ENCODE peak calls at places on chromosome 21, in six cellular contexts. R is IMR-90, T is mesenchymal stem cell, W is H9, J is H1, A is trophoblast cell. I is an unnamed sample.

GRCh38 chr21:36099000-36099399 is 29.2 kb downstream of the CBR1 start:
- DNase-seq in A (no peak), W (no peak), T (no peak), J (no peak), R (no peak), I (no peak)

GRCh38 chr21:29290245-29290644 is 8.5 kb upstream of the BACH1 start:
- DNase-seq in R (no peak), J (no peak), A (no peak), T (no peak), W (no peak), I (no peak)

GRCh38 chr21:39788383-39788782 is 43.4 kb downstream of the IGSF5 start:
- DNase-seq in A (peak; percentile 95), R (peak; percentile 12), J (peak; percentile 65), T (peak; percentile 9), W (peak; percentile 86), I (peak; percentile 77)

GRCh38 chr21:46661211-46661625 is 25.7 kb downstream of the PRMT2 start:
- DNase-seq in J (peak; percentile 82), T (peak; percentile 79), A (no peak), W (peak; percentile 80), R (peak; percentile 82), I (peak; percentile 74)

GRCh38 chr21:34881421-34881820 is 167.7 kb downstream of the RUNX1 start:
- DNase-seq in T (peak; percentile 65), A (no peak), J (no peak), R (peak; percentile 84), W (no peak), I (no peak)

GRCh38 chr21:38208118-38208517 is 48.7 kb upstream of the KCNJ15 start:
- DNase-seq in R (no peak), A (no peak), T (no peak), J (no peak), W (no peak), I (no peak)

GRCh38 chr21:35643176-35643575 is 417.1 kb downstream of the SETD4 start:
- DNase-seq in R (peak; percentile 39), T (no peak), J (no peak), A (no peak), W (no peak), I (no peak)

GRCh38 chr21:16841917-16842316 is 670.9 kb upstream of the CXADR start:
- DNase-seq in R (no peak), J (no peak), A (no peak), W (no peak), T (no peak), I (no peak)

GRCh38 chr21:27104749-27105439 is 138.0 kb upstream of the ADAMTS5 start:
- DNase-seq in A (no peak), R (peak; percentile 51), T (peak; percentile 46), J (no peak), W (no peak), I (no peak)

GRCh38 chr21:27425574-27425973 is 458.7 kb upstream of the ADAMTS5 start:
- DNase-seq in T (peak; percentile 70), W (no peak), J (no peak), A (peak; percentile 62), R (peak; percentile 69), I (no peak)

GRCh38 chr21:28669331-28669730 is 323.3 kb downstream of the LTN1 start:
- DNase-seq in A (no peak), W (no peak), T (no peak), R (no peak), J (no peak), I (no peak)

GRCh38 chr21:27423906-27424595 is 457.2 kb upstream of the ADAMTS5 start:
- DNase-seq in W (peak; percentile 55), J (no peak), R (peak; percentile 69), T (peak; percentile 37), A (peak; percentile 92), I (no peak)

GRCh38 chr21:17784604-17785402 is 34.4 kb downstream of the C21orf91 start:
- DNase-seq in T (no peak), J (no peak), A (no peak), W (no peak), R (no peak), I (no peak)

GRCh38 chr21:34019402-34019801 is 54.0 kb upstream of the MRPS6 start:
- DNase-seq in T (no peak), W (no peak), J (no peak), A (no peak), R (no peak), I (no peak)

GRCh38 chr21:34348890-34349519 is 14.8 kb upstream of the KCNE2 start:
- DNase-seq in T (no peak), J (no peak), W (no peak), A (no peak), R (no peak), I (no peak)

GRCh38 chr21:16071082-16071481 is 341.3 kb downstream of the USP25 start:
- DNase-seq in W (no peak), T (no peak), J (no peak), R (no peak), A (no peak), I (no peak)

GRCh38 chr21:38815060-38815405 is 9.3 kb downstream of the ETS2 start:
- DNase-seq in A (no peak), T (peak; percentile 57), R (peak; percentile 95), J (no peak), W (no peak), I (no peak)

GRCh38 chr21:34983680-34984086 is 65.4 kb downstream of the RUNX1 start:
- DNase-seq in W (no peak), J (no peak), R (peak; percentile 63), A (no peak), T (peak; percentile 73), I (no peak)

GRCh38 chr21:35274090-35274489 is 225.0 kb upstream of the RUNX1 start:
- DNase-seq in W (no peak), T (no peak), A (no peak), J (no peak), R (no peak), I (no peak)

GRCh38 chr21:14675774-14676530 is 129.8 kb upstream of the SAMSN1 start:
- DNase-seq in R (no peak), J (no peak), A (no peak), T (no peak), W (no peak), I (no peak)

GRCh38 chr21:14673649-14674048 is 127.5 kb upstream of the SAMSN1 start:
- DNase-seq in T (no peak), A (no peak), W (no peak), J (no peak), R (no peak), I (no peak)

GRCh38 chr21:14677023-14677422 is 130.9 kb upstream of the SAMSN1 start:
- DNase-seq in A (no peak), W (no peak), T (no peak), R (no peak), J (no peak), I (no peak)

GRCh38 chr21:14678987-14679574 is 133.0 kb upstream of the SAMSN1 start:
- DNase-seq in A (no peak), R (no peak), T (no peak), W (no peak), J (no peak), I (no peak)

DNA sequence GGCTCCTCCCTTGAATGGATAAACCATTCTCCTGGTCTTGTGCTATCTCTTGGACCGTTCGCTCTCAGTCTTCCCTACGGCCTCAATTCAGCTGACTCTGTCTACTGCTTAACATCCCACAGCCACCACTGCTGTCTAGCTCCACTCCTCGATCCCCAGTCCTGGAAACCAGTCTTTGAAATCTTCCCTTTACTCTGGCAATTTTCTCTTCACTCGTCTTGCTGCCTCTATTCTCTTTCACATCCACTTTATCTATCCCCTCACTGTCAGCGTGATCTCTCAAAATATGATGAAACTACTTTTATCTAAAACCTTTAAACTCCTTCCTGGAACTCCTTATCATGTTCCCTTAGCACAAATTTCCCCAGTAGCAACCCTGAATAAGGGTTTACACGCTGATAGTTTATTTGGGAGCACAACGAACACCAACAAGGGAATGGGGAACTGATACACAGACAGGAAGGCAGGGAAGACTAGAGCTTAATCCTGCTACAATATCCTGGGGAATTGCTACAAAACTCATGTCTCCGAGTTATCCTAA is 131.6 kb upstream of the SAMSN1 start:
- DNase-seq in W (no peak), J (no peak), A (no peak), R (no peak), T (no peak), I (no peak)
- H3K27ac ChIP-seq in W (no peak overlapping the region), J (no peak overlapping the region), A (no peak overlapping the region), R (no peak overlapping the region), T (no peak overlapping the region), I (no peak overlapping the region)

DNA sequence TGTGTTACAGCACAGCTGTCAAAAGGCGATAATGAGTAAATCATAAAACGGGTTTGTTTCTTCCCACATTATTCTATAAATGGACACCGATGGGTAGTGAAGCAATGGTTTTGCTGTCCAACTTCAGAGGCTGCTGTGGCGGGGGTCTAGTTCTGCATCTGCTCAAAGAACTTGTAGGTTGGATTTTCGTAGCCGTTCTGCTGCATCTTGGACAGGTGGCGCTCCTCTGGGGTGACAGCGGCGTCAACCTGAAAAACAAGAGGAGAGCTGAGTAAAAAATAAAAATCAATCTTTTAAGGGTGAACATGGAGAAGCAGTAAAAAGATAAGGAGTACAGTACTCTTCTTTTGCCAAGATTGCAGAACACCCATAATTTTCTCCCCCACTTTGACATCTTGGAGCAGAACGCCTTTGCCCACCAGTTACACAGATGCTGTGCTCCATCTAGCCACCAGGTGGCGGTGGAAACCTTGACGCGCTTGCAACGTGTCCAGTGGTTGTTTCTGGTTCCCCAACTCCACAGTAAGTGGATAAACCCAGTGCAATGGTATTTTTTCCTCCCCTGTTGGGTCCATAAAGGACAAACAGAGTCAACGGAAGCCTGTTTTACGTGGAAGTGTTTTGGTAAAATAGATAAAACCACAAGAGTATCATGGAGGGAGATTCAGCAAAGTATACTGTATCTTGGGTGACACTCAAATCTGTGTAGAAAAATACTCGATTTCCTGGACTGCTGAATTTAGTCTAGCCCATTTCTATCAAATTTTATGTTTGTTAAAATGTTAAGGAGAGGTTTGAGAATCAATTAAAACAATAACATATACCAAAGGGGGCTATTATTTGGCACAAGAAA is 147.0 kb downstream of the GABPA start:
- DNase-seq in A (peak; percentile 50), R (peak; percentile 61), T (peak; percentile 66), J (peak; percentile 80), W (peak; percentile 47), I (peak; percentile 45)
- H2AFZ ChIP-seq in A (no peak overlapping the region), R (peak overlapping the region; percentile 65), T (no peak overlapping the region), J (no peak overlapping the region), W (no peak overlapping the region), I (no peak overlapping the region)

GRCh38 chr21:31872452-31873274 is at the start of gene HUNK:
- DNase-seq in W (peak; percentile 62), A (peak; percentile 71), R (peak; percentile 54), J (no peak), T (peak; percentile 38), I (peak; percentile 73)
- H2BK120ac ChIP-seq in W (no peak within 1 kb of the TSS), A (peak within 1 kb of the TSS; percentile 40), R (peak within 1 kb of the TSS; percentile 66), J (no peak within 1 kb of the TSS), T (no peak within 1 kb of the TSS), I (peak within 1 kb of the TSS; percentile 74)

DNA sequence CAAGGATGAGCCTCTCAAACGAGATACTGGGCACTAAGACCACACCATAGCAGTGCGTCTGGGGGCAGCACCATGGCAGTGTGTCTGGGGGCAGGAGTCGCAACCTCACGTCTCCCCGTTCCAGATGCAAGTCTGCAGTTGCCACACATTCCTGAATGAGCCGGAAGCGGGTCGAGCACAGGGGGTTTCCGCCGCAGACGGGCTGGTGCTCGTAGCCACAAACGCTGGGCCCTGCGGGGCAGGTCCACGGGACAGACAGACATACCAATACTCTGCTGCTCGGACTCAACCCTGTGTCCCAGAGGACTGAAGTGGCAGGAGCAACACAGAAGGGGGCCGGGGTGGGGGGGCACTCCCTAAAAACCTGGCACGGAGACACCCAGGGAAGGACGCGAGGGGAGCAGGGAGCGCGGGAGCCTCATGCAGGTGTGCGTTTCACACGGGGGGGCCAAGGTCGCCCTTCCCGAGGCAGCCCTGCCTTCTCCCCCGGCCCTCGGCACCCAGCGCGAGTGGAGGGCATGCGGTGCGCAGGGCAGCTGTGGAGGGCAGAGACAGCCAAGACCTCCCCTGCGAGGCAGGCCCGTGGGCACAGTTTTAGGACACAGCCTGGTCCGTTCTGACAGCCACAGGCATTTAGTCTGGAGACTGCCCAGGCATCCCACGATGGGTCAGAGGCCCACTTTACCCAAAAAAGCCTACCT is 24.5 kb downstream of the PTTG1IP start:
- DNase-seq in W (no peak), R (no peak), A (no peak), T (no peak), J (no peak), I (no peak)
- H3K27ac ChIP-seq in W (no peak overlapping the region), R (no peak overlapping the region), A (no peak overlapping the region), T (no peak overlapping the region), J (no peak overlapping the region), I (no peak overlapping the region)